ENCODE peak calls at places on chromosome X, in six cellular contexts. D, I, T, B, U and J are unnamed samples.

GRCh38 chrX:66150188-66150587 is 13.9 kb upstream of the HEPH start:
- DNase-seq in D (no peak), I (no peak), T (no peak), B (no peak), U (no peak), J (no peak)

GRCh38 chrX:3548743-3549441 is 164.6 kb downstream of the PRKX start:
- DNase-seq in D (peak), I (no peak), T (no peak), B (peak), U (peak), J (no peak)

GRCh38 chrX:5916945-5917344 is 311.7 kb downstream of the NLGN4X start:
- DNase-seq in D (no peak), I (no peak), T (no peak), B (peak), U (no peak), J (no peak)

GRCh38 chrX:107851215-107851614 is 25.5 kb downstream of the MID2 start:
- DNase-seq in D (no peak), I (no peak), T (no peak), B (no peak), U (peak), J (no peak)

GRCh38 chrX:13937370-13938052 is 92.2 kb downstream of the GEMIN8 start:
- DNase-seq in D (peak), I (no peak), T (no peak), B (no peak), U (no peak), J (no peak)

GRCh38 chrX:48617542-48618340 is 20.4 kb downstream of the WDR13 start:
- DNase-seq in D (no peak), I (no peak), T (no peak), B (no peak), U (peak), J (no peak)

GRCh38 chrX:129239371-129239770 is 283.9 kb downstream of the SMARCA1 start:
- DNase-seq in D (no peak), I (no peak), T (no peak), B (peak), U (no peak), J (no peak)

GRCh38 chrX:71393919-71394318 is 27.8 kb downstream of the TAF1 start:
- DNase-seq in D (no peak), I (no peak), T (no peak), B (no peak), U (no peak), J (no peak)

GRCh38 chrX:37690123-37690522 is 4.5 kb downstream of the XK start:
- DNase-seq in D (no peak), I (no peak), T (no peak), B (no peak), U (no peak), J (no peak)

GRCh38 chrX:155577682-155578081 is 35.1 kb downstream of the TMLHE start:
- DNase-seq in D (no peak), I (no peak), T (no peak), B (no peak), U (no peak), J (no peak)

GRCh38 chrX:109537324-109537665 is 651 bp downstream of the NXT2 start:
- DNase-seq in D (peak), I (no peak), T (peak), B (peak), U (no peak), J (peak)

GRCh38 chrX:79147477-79147876 is 3.0 kb downstream of the GPR174 start:
- DNase-seq in D (no peak), I (no peak), T (no peak), B (no peak), U (no peak), J (no peak)

GRCh38 chrX:129654652-129655546 is at the start of gene APLN:
- DNase-seq in D (peak), I (peak), T (no peak), B (no peak), U (peak), J (no peak)

GRCh38 chrX:37659047-37659446 is 26.5 kb upstream of the XK start:
- DNase-seq in D (no peak), I (no peak), T (no peak), B (no peak), U (no peak), J (no peak)

GRCh38 chrX:56994375-56995270 is 718 bp downstream of the SPIN3 start:
- DNase-seq in D (no peak), I (peak), T (no peak), B (no peak), U (peak), J (no peak)

GRCh38 chrX:96918864-96919263 is 35.2 kb downstream of the RPA4 start:
- DNase-seq in D (no peak), I (no peak), T (no peak), B (no peak), U (no peak), J (no peak)

GRCh38 chrX:134431894-134432293 is 28.1 kb upstream of the HPRT1 start:
- DNase-seq in D (peak), I (no peak), T (no peak), B (no peak), U (peak), J (peak)

GRCh38 chrX:120768681-120769080 is 107.0 kb downstream of the CT47B1 start:
- DNase-seq in D (no peak), I (no peak), T (no peak), B (no peak), U (peak), J (no peak)

GRCh38 chrX:103200951-103201529 is 13.9 kb upstream of the BEX4 start:
- DNase-seq in D (peak), I (no peak), T (no peak), B (no peak), U (no peak), J (no peak)

GRCh38 chrX:28638775-28639174 is 51.5 kb downstream of the IL1RAPL1 start:
- DNase-seq in D (no peak), I (no peak), T (no peak), B (no peak), U (no peak), J (no peak)

GRCh38 chrX:110847334-110847733 is 51.7 kb upstream of the CHRDL1 start:
- DNase-seq in D (peak), I (no peak), T (no peak), B (peak), U (peak), J (no peak)

GRCh38 chrX:21723814-21724213 is 34.1 kb downstream of the SMPX start:
- DNase-seq in D (no peak), I (no peak), T (no peak), B (no peak), U (no peak), J (no peak)

GRCh38 chrX:118164138-118164537 is 47.5 kb upstream of the KLHL13 start:
- DNase-seq in D (no peak), I (no peak), T (no peak), B (no peak), U (no peak), J (no peak)

GRCh38 chrX:139085404-139085803 is 373.9 kb upstream of the FGF13 start:
- DNase-seq in D (no peak), I (no peak), T (no peak), B (no peak), U (no peak), J (no peak)

GRCh38 chrX:17161991-17162390 is 213.0 kb upstream of the NHS start:
- DNase-seq in D (no peak), I (no peak), T (no peak), B (no peak), U (no peak), J (no peak)

GRCh38 chrX:25020391-25021131 is 4.8 kb upstream of the ARX start:
- DNase-seq in D (no peak), I (peak), T (no peak), B (no peak), U (peak), J (no peak)